ENCODE peak calls at places on chromosomes 16 and 17, in five cellular contexts. E is foreskin keratinocyte; T is hepatic stellate cell; R is fibroblast of villous mesenchyme; D is CD4-positive, alpha-beta T cell. F is an unnamed sample.

GRCh38 chr16:22192261-22193133 is 13.6 kb upstream of the EEF2K start:
- DNase-seq in E (no peak), T (peak; percentile 77), R (peak; percentile 98), D (peak; percentile 85), F (peak; percentile 62)

GRCh38 chr16:1991588-1992474 is 2.1 kb downstream of the SYNGR3 start:
- DNase-seq in E (peak; percentile 48), T (peak; percentile 90), R (peak; percentile 89), D (peak; percentile 98), F (peak; percentile 97)

GRCh38 chr16:56203052-56203451 is 11.8 kb downstream of the GNAO1 start:
- DNase-seq in E (peak; percentile 2), T (no peak), R (peak; percentile 4), D (peak; percentile 26), F (peak; percentile 68)

GRCh38 chr17:15446036-15446435 is 21.4 kb downstream of the CDRT4 start:
- DNase-seq in E (no peak), T (no peak), R (no peak), D (no peak), F (no peak)

GRCh38 chr17:72735602-72736001 is 356.9 kb downstream of the SLC39A11 start:
- DNase-seq in E (no peak), T (no peak), R (no peak), D (no peak), F (no peak)

GRCh38 chr16:70693231-70693671 is 7.4 kb upstream of the MTSS2 start:
- DNase-seq in E (no peak), T (no peak), R (peak; percentile 63), D (no peak), F (no peak)

GRCh38 chr17:32386844-32387243 is 36.9 kb downstream of the ZNF207 start:
- DNase-seq in E (peak; percentile 30), T (no peak), R (no peak), D (no peak), F (no peak)

GRCh38 chr17:12789075-12789975 is at the start of gene ARHGAP44:
- DNase-seq in E (peak; percentile 15), T (peak; percentile 78), R (peak; percentile 59), D (no peak), F (peak; percentile 35)

GRCh38 chr16:48047755-48048154 is 108.0 kb downstream of the ABCC12 start:
- DNase-seq in E (no peak), T (no peak), R (no peak), D (no peak), F (no peak)

GRCh38 chr16:57645691-57646387 is 17.4 kb downstream of the ADGRG1 start:
- DNase-seq in E (no peak), T (peak; percentile 84), R (no peak), D (no peak), F (no peak)

GRCh38 chr16:10744370-10745030 is 858 bp downstream of the NUBP1 start:
- DNase-seq in E (no peak), T (peak; percentile 56), R (peak; percentile 53), D (no peak), F (no peak)

GRCh38 chr16:69397821-69398521 is 12.2 kb upstream of the TERF2 start:
- DNase-seq in E (no peak), T (peak; percentile 58), R (peak; percentile 88), D (no peak), F (no peak)

GRCh38 chr17:56681561-56682266 is 88.2 kb downstream of the NOG start:
- DNase-seq in E (peak; percentile 93), T (peak; percentile 67), R (peak; percentile 85), D (no peak), F (no peak)

GRCh38 chr17:6605142-6605541 is 35.4 kb downstream of the KIAA0753 start:
- DNase-seq in E (no peak), T (no peak), R (no peak), D (no peak), F (no peak)

GRCh38 chr17:39400547-39401411 is 647 bp downstream of the FBXL20 start:
- DNase-seq in E (no peak), T (peak; percentile 34), R (peak; percentile 13), D (no peak), F (no peak)

GRCh38 chr17:30243568-30243967 is 8.1 kb upstream of the SLC6A4 start:
- DNase-seq in E (no peak), T (no peak), R (no peak), D (no peak), F (no peak)

GRCh38 chr17:64354396-64354795 is 36.3 kb downstream of the PECAM1 start:
- DNase-seq in E (no peak), T (no peak), R (no peak), D (no peak), F (no peak)

GRCh38 chr17:43351686-43352085 is 47.1 kb upstream of the ARL4D start:
- DNase-seq in E (peak; percentile 37), T (no peak), R (no peak), D (no peak), F (no peak)

GRCh38 chr17:42365136-42365535 is 23.1 kb downstream of the STAT3 start:
- DNase-seq in E (no peak), T (peak; percentile 53), R (peak; percentile 90), D (no peak), F (no peak)

GRCh38 chr16:79618041-79618711 is 17.6 kb upstream of the MAF start:
- DNase-seq in E (no peak), T (no peak), R (no peak), D (no peak), F (no peak)

GRCh38 chr17:82020874-82021727 is 1.6 kb downstream of the CENPX start:
- DNase-seq in E (no peak), T (peak; percentile 85), R (peak; percentile 78), D (peak; percentile 57), F (no peak)

GRCh38 chr16:4055748-4056147 is 60.5 kb downstream of the ADCY9 start:
- DNase-seq in E (no peak), T (no peak), R (no peak), D (no peak), F (no peak)

GRCh38 chr16:17766012-17766411 is 295.3 kb upstream of the XYLT1 start:
- DNase-seq in E (no peak), T (no peak), R (no peak), D (no peak), F (no peak)

GRCh38 chr16:72894291-72895151 is 153.4 kb downstream of the ZFHX3 start:
- DNase-seq in E (no peak), T (peak; percentile 83), R (peak; percentile 30), D (no peak), F (no peak)

GRCh38 chr17:16381496-16381820 is 567 bp downstream of the UBB start:
- DNase-seq in E (no peak), T (peak; percentile 12), R (peak; percentile 59), D (no peak), F (no peak)

GRCh38 chr16:30478766-30479478 is 6.4 kb downstream of the ITGAL start:
- DNase-seq in E (no peak), T (no peak), R (no peak), D (no peak), F (no peak)

GRCh38 chr17:49104511-49105074 is 28.0 kb upstream of the B4GALNT2 start:
- DNase-seq in E (no peak), T (peak; percentile 56), R (peak; percentile 75), D (no peak), F (no peak)